ENCODE peak calls at places on chromosomes 13 and 19, in six cellular contexts. N is ovary; J is tibial artery; G is CD8-positive, alpha-beta memory T cell; U is neural progenitor cell; V is SJCRH30. H is an unnamed sample.

GRCh38 chr13:111251646-111252448 is 68.6 kb upstream of the TEX29 start:
- DNase-seq in N (no peak), J (no peak), G (no peak), U (no peak), V (no peak), H (no peak)

GRCh38 chr13:25478186-25478585 is 106.4 kb downstream of the ATP8A2 start:
- DNase-seq in N (no peak), J (no peak), G (no peak), U (peak; percentile 70), V (no peak), H (no peak)

GRCh38 chr19:55176116-55176515 is 4.0 kb downstream of the SYT5 start:
- DNase-seq in N (no peak), J (no peak), G (no peak), U (no peak), V (no peak), H (no peak)

GRCh38 chr19:13262450-13262849 is 112.2 kb downstream of the IER2 start:
- DNase-seq in N (no peak), J (no peak), G (no peak), U (peak; percentile 22), V (peak; percentile 77), H (no peak)

GRCh38 chr13:21074601-21075302 is 13.4 kb upstream of the LATS2 start:
- DNase-seq in N (peak; percentile 50), J (no peak), G (no peak), U (no peak), V (no peak), H (no peak)

GRCh38 chr13:113539822-113540221 is 44.7 kb upstream of the TFDP1 start:
- DNase-seq in N (no peak), J (no peak), G (no peak), U (no peak), V (no peak), H (no peak)

GRCh38 chr13:42490676-42491075 is 83.3 kb upstream of the TNFSF11 start:
- DNase-seq in N (no peak), J (no peak), G (no peak), U (no peak), V (no peak), H (no peak)

GRCh38 chr13:104968876-104969275 is 1566.6 kb downstream of the EFNB2 start:
- DNase-seq in N (no peak), J (no peak), G (no peak), U (no peak), V (no peak), H (no peak)

GRCh38 chr19:49421039-49421877 is 2.0 kb downstream of the PTH2 start:
- DNase-seq in N (no peak), J (peak; percentile 39), G (no peak), U (peak; percentile 98), V (peak; percentile 75), H (no peak)

GRCh38 chr13:69912576-69913074 is 195.0 kb upstream of the ATXN8OS start:
- DNase-seq in N (no peak), J (no peak), G (no peak), U (no peak), V (peak; percentile 13), H (peak; percentile 57)

GRCh38 chr19:19528721-19529490 is at the start of gene YJEFN3:
- DNase-seq in N (no peak), J (no peak), G (no peak), U (peak; percentile 61), V (no peak), H (peak; percentile 66)

GRCh38 chr13:91313103-91313502 is 34.4 kb upstream of the MIR17HG start:
- DNase-seq in N (no peak), J (no peak), G (no peak), U (peak; percentile 56), V (peak; percentile 20), H (no peak)

GRCh38 chr19:3441089-3441985 is 39.0 kb downstream of the SMIM24 start:
- DNase-seq in N (no peak), J (no peak), G (no peak), U (no peak), V (no peak), H (peak; percentile 58)

GRCh38 chr13:38662362-38662761 is 24.5 kb upstream of the FREM2 start:
- DNase-seq in N (no peak), J (no peak), G (no peak), U (no peak), V (no peak), H (no peak)

GRCh38 chr13:95505976-95506375 is 46.5 kb upstream of the CLDN10 start:
- DNase-seq in N (no peak), J (no peak), G (no peak), U (peak; percentile 32), V (no peak), H (no peak)

GRCh38 chr13:32903720-32904119 is 112.5 kb upstream of the KL start:
- DNase-seq in N (no peak), J (peak; percentile 25), G (no peak), U (no peak), V (no peak), H (no peak)

GRCh38 chr19:30011051-30011578 is 69.1 kb downstream of the URI1 start:
- DNase-seq in N (no peak), J (no peak), G (no peak), U (peak; percentile 43), V (no peak), H (no peak)

GRCh38 chr13:66492479-66492878 is 737.7 kb downstream of the PCDH9 start:
- DNase-seq in N (no peak), J (no peak), G (no peak), U (peak; percentile 40), V (no peak), H (peak; percentile 7)

GRCh38 chr19:3433805-3434540 is 46.4 kb downstream of the SMIM24 start:
- DNase-seq in N (no peak), J (no peak), G (no peak), U (no peak), V (no peak), H (no peak)

GRCh38 chr19:2195914-2196313 is 32.2 kb downstream of the DOT1L start:
- DNase-seq in N (no peak), J (no peak), G (no peak), U (no peak), V (no peak), H (no peak)

GRCh38 chr19:2198317-2198716 is 34.6 kb downstream of the DOT1L start:
- DNase-seq in N (no peak), J (no peak), G (no peak), U (no peak), V (no peak), H (no peak)

GRCh38 chr19:2195361-2195760 is 31.6 kb downstream of the DOT1L start:
- DNase-seq in N (no peak), J (no peak), G (no peak), U (no peak), V (no peak), H (peak; percentile 25)

GRCh38 chr19:2199215-2199614 is 35.5 kb downstream of the DOT1L start:
- DNase-seq in N (no peak), J (no peak), G (no peak), U (peak; percentile 73), V (no peak), H (peak; percentile 26)

DNA sequence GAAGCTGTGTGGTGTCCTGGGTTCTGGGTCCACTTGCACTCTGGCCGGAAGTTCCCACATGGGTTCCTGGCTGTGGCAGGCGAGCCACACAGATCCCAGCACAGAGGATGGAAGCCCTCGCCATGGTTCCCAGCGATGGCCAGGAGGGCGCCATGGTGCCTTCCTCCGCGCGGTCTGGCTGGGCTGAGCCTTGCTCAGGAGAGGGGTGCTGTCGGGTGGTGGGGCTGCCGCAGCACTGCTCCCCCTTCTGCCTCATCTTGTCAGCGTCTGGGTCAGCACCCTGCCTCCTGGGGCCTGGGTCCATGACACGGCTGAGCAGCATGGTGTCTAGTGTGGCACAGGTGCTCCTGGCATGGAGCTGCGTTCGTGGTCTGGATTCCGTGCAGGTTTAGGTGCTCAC is 33.5 kb downstream of the DOT1L start:
- DNase-seq in N (no peak), J (no peak), G (no peak), U (no peak), V (no peak), H (no peak)
- H3K27ac ChIP-seq in N (no peak overlapping the region), J (no peak overlapping the region), G (no peak overlapping the region), U (peak overlapping the region; percentile 63), V (no peak overlapping the region), H (no peak overlapping the region)

GRCh38 chr13:99542788-99543406 is 41.6 kb downstream of the TM9SF2 start:
- DNase-seq in N (no peak), J (no peak), G (no peak), U (no peak), V (no peak), H (no peak)
- H3K36me3 ChIP-seq in N (peaks cover 2% of the 10 kb centered on the region), J (peaks cover 80% of the 10 kb centered on the region), G (peaks cover 13% of the 10 kb centered on the region), U (peaks cover 6% of the 10 kb centered on the region), V (peaks cover 18% of the 10 kb centered on the region), H (peaks cover 73% of the 10 kb centered on the region)

DNA sequence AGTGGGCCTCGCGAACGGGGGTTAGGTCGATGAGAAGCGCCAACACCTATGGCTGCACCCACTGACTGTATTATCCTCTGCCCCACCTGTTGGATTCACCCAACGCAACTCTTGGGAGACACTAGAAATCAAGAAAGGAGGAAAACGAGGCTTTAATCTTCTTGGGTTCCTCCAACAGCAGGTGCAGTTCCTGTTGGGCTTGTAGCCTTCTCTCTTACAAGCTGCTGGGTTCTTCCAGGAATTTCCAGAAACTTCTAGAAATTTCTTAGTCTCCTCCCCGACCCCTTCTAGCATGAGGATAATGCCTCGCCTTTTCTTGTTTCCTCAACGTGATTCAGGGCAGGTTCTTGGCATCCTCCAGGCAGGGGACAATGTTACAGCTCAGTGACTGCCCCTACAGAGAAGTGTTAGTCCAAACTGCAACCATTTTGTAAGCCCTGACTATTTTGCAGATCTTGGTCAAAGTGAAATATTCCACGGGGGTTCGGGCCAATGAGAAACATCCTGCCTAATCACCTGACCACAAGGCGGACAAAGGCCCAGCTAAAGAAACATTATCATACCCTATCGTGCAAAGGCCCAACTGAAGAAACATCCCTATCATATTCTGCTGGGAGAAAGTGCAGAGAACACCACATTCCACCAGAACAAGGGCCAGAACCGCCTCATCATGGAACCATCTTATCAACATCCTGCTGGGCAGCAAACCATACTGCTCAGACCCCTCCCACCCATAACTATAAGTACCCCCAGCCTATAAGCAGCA is 598 bp upstream of the PNMA8A start:
- DNase-seq in N (no peak), J (no peak), G (no peak), U (no peak), V (no peak), H (no peak)
- H3K27ac ChIP-seq in N (peak overlapping the region; percentile 82), J (peak overlapping the region; percentile 91), G (no peak overlapping the region), U (no peak overlapping the region), V (no peak overlapping the region), H (peak overlapping the region; percentile 69)

DNA sequence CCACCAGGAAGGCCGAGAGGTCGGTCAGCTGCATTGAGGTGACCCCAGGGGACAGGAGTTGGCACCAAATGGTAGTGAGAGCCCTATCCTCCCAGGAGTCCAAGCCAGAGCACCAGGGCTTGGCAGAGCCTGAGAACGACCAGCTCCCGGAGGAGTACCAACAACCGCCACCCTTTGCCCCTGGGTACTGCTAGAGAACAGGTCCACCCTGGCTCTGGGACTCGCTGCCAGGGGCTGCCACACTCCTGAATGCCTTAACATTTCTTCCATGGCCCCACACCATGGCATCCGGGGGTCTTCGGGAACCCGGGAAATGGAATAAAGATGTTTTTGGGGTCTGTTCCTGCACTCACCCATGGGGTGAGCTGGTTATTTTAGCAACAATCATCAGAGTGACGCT is 14.1 kb downstream of the HSH2D start:
- DNase-seq in N (no peak), J (no peak), G (no peak), U (no peak), V (no peak), H (no peak)
- H3K36me3 ChIP-seq in N (no peaks in the 10 kb centered on the region), J (no peaks in the 10 kb centered on the region), G (peaks cover 26% of the 10 kb centered on the region), U (no peaks in the 10 kb centered on the region), V (no peaks in the 10 kb centered on the region), H (no peaks in the 10 kb centered on the region)

GRCh38 chr19:1575323-1576241 is 7.5 kb upstream of the MEX3D start:
- DNase-seq in N (no peak), J (no peak), G (no peak), U (no peak), V (no peak), H (no peak)
- H3K27ac ChIP-seq in N (no peak overlapping the region), J (no peak overlapping the region), G (no peak overlapping the region), U (no peak overlapping the region), V (no peak overlapping the region), H (no peak overlapping the region)